ENCODE peak calls at places on chromosomes 16 and 17, in five cellular contexts. One of them, this sample, is unnamed.
A peak's percentile ranks its signal among the peaks of the same experiment; 100 is the strongest.

GRCh38 chr17:51006601-51007000 is 114.1 kb downstream of the SPAG9 start:
- DNase-seq in RWPE1: no peak
- DNase-seq in A549: no peak
- DNase-seq in vagina: no peak
- DNase-seq in AG04450: no peak
- DNase-seq in this sample: no peak

GRCh38 chr16:17340804-17341203 is 130.0 kb downstream of the XYLT1 start:
- DNase-seq in vagina: no peak
- DNase-seq in RWPE1: no peak
- DNase-seq in AG04450: no peak
- DNase-seq in A549: no peak
- DNase-seq in this sample: no peak

GRCh38 chr17:66459811-66460270 is 157.4 kb downstream of the PRKCA start:
- DNase-seq in RWPE1: peak; percentile 88
- DNase-seq in AG04450: peak; percentile 97
- DNase-seq in vagina: peak; percentile 93
- DNase-seq in A549: peak; percentile 91
- DNase-seq in this sample: no peak

GRCh38 chr16:23996258-23996955 is 160.6 kb downstream of the PRKCB start:
- DNase-seq in A549: no peak
- DNase-seq in AG04450: no peak
- DNase-seq in RWPE1: no peak
- DNase-seq in vagina: no peak
- DNase-seq in this sample: no peak

GRCh38 chr16:50539053-50539615 is 9.1 kb upstream of the NKD1 start:
- DNase-seq in AG04450: no peak
- DNase-seq in vagina: no peak
- DNase-seq in RWPE1: no peak
- DNase-seq in A549: no peak
- DNase-seq in this sample: peak; percentile 47

GRCh38 chr17:21523482-21524210 is 147.5 kb downstream of the KCNJ12 start:
- DNase-seq in RWPE1: no peak
- DNase-seq in vagina: no peak
- DNase-seq in A549: no peak
- DNase-seq in AG04450: no peak
- DNase-seq in this sample: no peak

GRCh38 chr16:28543072-28543471 is 4.3 kb upstream of the NUPR1 start:
- DNase-seq in A549: no peak
- DNase-seq in AG04450: no peak
- DNase-seq in vagina: no peak
- DNase-seq in RWPE1: no peak
- DNase-seq in this sample: no peak

GRCh38 chr17:59941131-59941530 is 23.4 kb downstream of the RNFT1 start:
- DNase-seq in AG04450: no peak
- DNase-seq in A549: no peak
- DNase-seq in vagina: no peak
- DNase-seq in RWPE1: no peak
- DNase-seq in this sample: no peak

GRCh38 chr16:4114257-4115208 is 1.7 kb downstream of the ADCY9 start:
- DNase-seq in RWPE1: no peak
- DNase-seq in A549: no peak
- DNase-seq in AG04450: no peak
- DNase-seq in vagina: no peak
- DNase-seq in this sample: no peak

GRCh38 chr16:50251375-50252081 is 14.8 kb upstream of the ADCY7 start:
- DNase-seq in AG04450: peak; percentile 46
- DNase-seq in RWPE1: no peak
- DNase-seq in vagina: peak; percentile 81
- DNase-seq in A549: no peak
- DNase-seq in this sample: no peak

GRCh38 chr16:75433732-75434413 is 570 bp upstream of the CFDP1 start:
- DNase-seq in AG04450: peak; percentile 92
- DNase-seq in RWPE1: peak; percentile 68
- DNase-seq in A549: peak; percentile 92
- DNase-seq in vagina: peak; percentile 90
- DNase-seq in this sample: peak; percentile 41

GRCh38 chr16:35639233-35640205 is 2180.1 kb downstream of the TP53TG3F start:
- DNase-seq in A549: no peak
- DNase-seq in vagina: no peak
- DNase-seq in AG04450: no peak
- DNase-seq in RWPE1: no peak
- DNase-seq in this sample: no peak

GRCh38 chr17:29112780-29113295 is 67.4 kb downstream of the MYO18A start:
- DNase-seq in vagina: no peak
- DNase-seq in A549: no peak
- DNase-seq in AG04450: no peak
- DNase-seq in RWPE1: no peak
- DNase-seq in this sample: no peak

GRCh38 chr16:85072947-85073346 is 39.3 kb downstream of the CIBAR2 start:
- DNase-seq in A549: no peak
- DNase-seq in AG04450: peak; percentile 46
- DNase-seq in vagina: no peak
- DNase-seq in RWPE1: no peak
- DNase-seq in this sample: no peak

GRCh38 chr16:19356024-19356952 is 61.4 kb upstream of the TMC5 start:
- DNase-seq in AG04450: no peak
- DNase-seq in RWPE1: no peak
- DNase-seq in vagina: no peak
- DNase-seq in A549: no peak
- DNase-seq in this sample: no peak

GRCh38 chr17:30493802-30494201 is 16.6 kb downstream of the GOSR1 start:
- DNase-seq in AG04450: no peak
- DNase-seq in vagina: no peak
- DNase-seq in RWPE1: no peak
- DNase-seq in A549: no peak
- DNase-seq in this sample: no peak

GRCh38 chr16:75256871-75257343 is 5.5 kb upstream of the BCAR1 start:
- DNase-seq in vagina: no peak
- DNase-seq in A549: no peak
- DNase-seq in AG04450: no peak
- DNase-seq in RWPE1: no peak
- DNase-seq in this sample: no peak

GRCh38 chr16:57904101-57904500 is 66.8 kb downstream of the CNGB1 start:
- DNase-seq in AG04450: no peak
- DNase-seq in RWPE1: no peak
- DNase-seq in A549: no peak
- DNase-seq in vagina: no peak
- DNase-seq in this sample: no peak

GRCh38 chr17:81049973-81050551 is 15.1 kb downstream of the BAIAP2 start:
- DNase-seq in A549: peak; percentile 41
- DNase-seq in RWPE1: peak; percentile 83
- DNase-seq in AG04450: no peak
- DNase-seq in vagina: no peak
- DNase-seq in this sample: no peak

GRCh38 chr16:79297805-79298204 is 302.7 kb downstream of the MAF start:
- DNase-seq in A549: no peak
- DNase-seq in vagina: no peak
- DNase-seq in AG04450: no peak
- DNase-seq in RWPE1: no peak
- DNase-seq in this sample: no peak

GRCh38 chr17:57257213-57257873 is 1.0 kb downstream of the MSI2 start:
- DNase-seq in AG04450: no peak
- DNase-seq in RWPE1: no peak
- DNase-seq in A549: no peak
- DNase-seq in vagina: peak; percentile 40
- DNase-seq in this sample: no peak

GRCh38 chr16:89574681-89575246 is 794 bp upstream of the CPNE7 start:
- DNase-seq in AG04450: no peak
- DNase-seq in vagina: no peak
- DNase-seq in RWPE1: peak; percentile 70
- DNase-seq in A549: peak; percentile 84
- DNase-seq in this sample: peak; percentile 79

GRCh38 chr17:82890339-82890730 is 50.5 kb upstream of the ZNF750 start:
- DNase-seq in AG04450: no peak
- DNase-seq in vagina: no peak
- DNase-seq in A549: no peak
- DNase-seq in RWPE1: no peak
- DNase-seq in this sample: no peak

GRCh38 chr16:67800252-67801046 is 5.9 kb downstream of the RANBP10 start:
- DNase-seq in A549: no peak
- DNase-seq in RWPE1: no peak
- DNase-seq in AG04450: no peak
- DNase-seq in vagina: no peak
- DNase-seq in this sample: no peak

GRCh38 chr17:81278831-81279230 is 16.3 kb downstream of the SLC38A10 start:
- DNase-seq in vagina: no peak
- DNase-seq in A549: no peak
- DNase-seq in RWPE1: no peak
- DNase-seq in AG04450: no peak
- DNase-seq in this sample: no peak

GRCh38 chr17:71948703-71949422 is 172.0 kb upstream of the SOX9 start:
- DNase-seq in vagina: no peak
- DNase-seq in A549: no peak
- DNase-seq in AG04450: no peak
- DNase-seq in RWPE1: no peak
- DNase-seq in this sample: no peak

GRCh38 chr17:80751070-80751459 is 206.4 kb downstream of the RPTOR start:
- DNase-seq in RWPE1: no peak
- DNase-seq in A549: no peak
- DNase-seq in vagina: peak; percentile 83
- DNase-seq in AG04450: no peak
- DNase-seq in this sample: no peak

GRCh38 chr17:70168979-70169706 is at the start of gene KCNJ2:
- DNase-seq in RWPE1: peak; percentile 82
- DNase-seq in A549: peak; percentile 68
- DNase-seq in vagina: no peak
- DNase-seq in AG04450: no peak
- DNase-seq in this sample: peak; percentile 80

GRCh38 chr17:36703860-36704266 is 102.5 kb downstream of the MRM1 start:
- DNase-seq in RWPE1: peak; percentile 72
- DNase-seq in A549: peak; percentile 22
- DNase-seq in AG04450: no peak
- DNase-seq in vagina: no peak
- DNase-seq in this sample: peak; percentile 74

GRCh38 chr17:76557368-76558209 is 17.7 kb downstream of the PRCD start:
- DNase-seq in AG04450: peak; percentile 91
- DNase-seq in A549: peak; percentile 99
- DNase-seq in vagina: peak; percentile 95
- DNase-seq in RWPE1: peak; percentile 83
- DNase-seq in this sample: peak; percentile 98
- TF ChIP-seq CTCF in AG04450: peak; percentile 70
- TF ChIP-seq CTCF in A549: peak; percentile 54
- TF ChIP-seq CTCF in vagina: peak; percentile 50
- TF ChIP-seq CTCF in RWPE1: peak; percentile 55
- TF ChIP-seq CTCF in this sample: peak; percentile 77

DNA sequence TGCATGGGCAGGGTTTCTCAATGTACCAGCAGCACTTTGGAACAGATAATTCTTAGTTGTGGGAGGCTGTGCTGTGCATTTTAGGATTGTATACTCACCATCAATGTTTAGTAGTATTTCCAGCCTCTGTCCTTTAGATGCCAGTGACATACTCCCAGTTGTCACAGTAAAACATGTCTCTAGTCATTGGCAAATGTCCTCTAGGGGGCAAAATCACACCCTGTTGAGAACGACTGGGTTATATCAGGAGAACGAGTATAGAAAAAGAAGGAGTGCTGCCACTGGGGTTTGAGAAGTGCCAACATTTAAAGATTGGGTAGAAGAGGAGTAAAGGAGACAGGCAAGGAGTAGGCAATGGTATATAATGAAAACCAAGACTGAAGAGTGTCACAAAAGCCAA is 37.9 kb upstream of the SMIM36 start:
- DNase-seq in AG04450: no peak
- DNase-seq in A549: peak; percentile 39
- DNase-seq in vagina: no peak
- DNase-seq in RWPE1: no peak
- DNase-seq in this sample: no peak
- TF ChIP-seq CTCF in AG04450: peak; percentile 40
- TF ChIP-seq CTCF in A549: peak; percentile 28
- TF ChIP-seq CTCF in vagina: no peak
- TF ChIP-seq CTCF in RWPE1: no peak
- TF ChIP-seq CTCF in this sample: peak; percentile 20

GRCh38 chr16:1154291-1154886 is 1.5 kb downstream of the CACNA1H start:
- DNase-seq in vagina: no peak
- DNase-seq in AG04450: no peak
- DNase-seq in A549: peak; percentile 74
- DNase-seq in RWPE1: no peak
- DNase-seq in this sample: no peak

GRCh38 chr16:1151424-1152122 is 1.3 kb upstream of the CACNA1H start:
- DNase-seq in AG04450: no peak
- DNase-seq in A549: no peak
- DNase-seq in RWPE1: no peak
- DNase-seq in vagina: no peak
- DNase-seq in this sample: no peak

GRCh38 chr16:1152123-1152638 is 725 bp upstream of the CACNA1H start:
- DNase-seq in vagina: no peak
- DNase-seq in RWPE1: no peak
- DNase-seq in AG04450: no peak
- DNase-seq in A549: no peak
- DNase-seq in this sample: peak; percentile 32

GRCh38 chr16:1153480-1154160 is 714 bp downstream of the CACNA1H start:
- DNase-seq in A549: no peak
- DNase-seq in RWPE1: no peak
- DNase-seq in vagina: no peak
- DNase-seq in AG04450: no peak
- DNase-seq in this sample: no peak

DNA sequence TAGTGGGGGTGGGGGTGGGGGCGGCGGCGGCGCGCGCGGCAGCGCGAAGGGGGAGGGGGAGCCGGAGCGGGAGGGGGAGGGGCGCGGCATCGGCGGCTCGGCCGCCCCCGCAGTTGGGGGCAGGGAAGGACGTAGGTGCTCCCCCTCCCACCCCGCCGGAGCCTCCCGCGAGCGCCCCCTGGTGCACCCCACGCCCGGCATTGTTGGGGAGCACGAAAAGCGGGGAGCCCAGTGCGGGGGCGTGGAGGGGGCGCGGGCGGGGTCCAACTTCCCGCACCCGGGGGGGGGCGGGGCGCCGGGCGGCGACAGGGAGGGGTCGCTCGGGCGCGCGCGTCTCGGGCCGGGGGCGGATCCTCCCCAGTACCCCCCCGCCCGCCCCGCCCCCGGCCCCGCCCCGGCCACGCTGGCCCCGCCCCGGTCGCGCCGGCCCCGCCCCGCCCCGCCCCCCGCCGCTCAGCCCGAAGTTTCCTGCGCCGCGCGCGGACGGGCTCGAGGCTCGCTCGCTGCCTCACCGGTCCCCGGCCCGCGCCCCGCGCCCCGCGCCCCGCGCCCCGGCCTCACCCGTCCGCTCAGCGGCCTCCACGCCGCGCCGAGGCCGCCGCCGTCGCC is at the start of gene CACNA1H:
- DNase-seq in AG04450: no peak
- DNase-seq in RWPE1: peak; percentile 71
- DNase-seq in A549: no peak
- DNase-seq in vagina: no peak
- DNase-seq in this sample: peak; percentile 53
- TF ChIP-seq CTCF in AG04450: peak; percentile 25
- TF ChIP-seq CTCF in RWPE1: peak; percentile 13
- TF ChIP-seq CTCF in A549: peak; percentile 74
- TF ChIP-seq CTCF in vagina: no peak
- TF ChIP-seq CTCF in this sample: peak; percentile 64

DNA sequence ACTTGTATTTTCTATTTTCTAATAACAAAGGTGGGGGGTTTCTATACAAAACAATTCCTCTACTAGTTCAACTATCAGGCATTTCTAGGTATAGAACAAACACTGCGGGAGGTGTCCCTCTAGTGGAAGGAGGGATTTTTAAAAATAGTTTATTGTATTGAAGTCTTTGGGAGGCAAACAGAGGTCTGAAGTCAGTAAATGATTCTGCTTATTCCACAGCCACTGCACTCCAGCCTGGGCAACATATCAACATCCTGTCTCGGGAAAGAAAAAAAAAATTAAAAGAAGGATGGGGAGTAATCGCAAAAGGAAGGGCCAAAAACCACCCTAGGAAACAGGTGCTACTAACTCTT is 648 bp upstream of the ERCC4 start:
- DNase-seq in vagina: no peak
- DNase-seq in AG04450: no peak
- DNase-seq in A549: no peak
- DNase-seq in RWPE1: peak; percentile 38
- DNase-seq in this sample: no peak
- TF ChIP-seq CTCF in vagina: no peak
- TF ChIP-seq CTCF in AG04450: peak; percentile 49
- TF ChIP-seq CTCF in A549: no peak
- TF ChIP-seq CTCF in RWPE1: no peak
- TF ChIP-seq CTCF in this sample: no peak